ENCODE peak calls at places on chromosome 10, in eight cellular contexts. One of them, this sample, is unnamed.

GRCh38 chr10:112490543-112490942 is 43.5 kb downstream of the VTI1A start:
- DNase-seq in natural killer cell: no peak
- DNase-seq in RWPE1: no peak
- DNase-seq in LoVo: peak; percentile 85
- DNase-seq in naive B cell: no peak
- DNase-seq in GM20000: no peak
- DNase-seq in activated CD4-positive, alpha-beta T cell treated with anti-CD3 and anti-CD28 coated beads, Interleukin-2, amount 50 U/mL, for 48 hours: no peak
- DNase-seq in SW480: peak; percentile 97
- DNase-seq in this sample: no peak

GRCh38 chr10:11551915-11552602 is 59.4 kb downstream of the USP6NL start:
- DNase-seq in LoVo: peak; percentile 68
- DNase-seq in activated CD4-positive, alpha-beta T cell treated with anti-CD3 and anti-CD28 coated beads, Interleukin-2, amount 50 U/mL, for 48 hours: no peak
- DNase-seq in naive B cell: no peak
- DNase-seq in SW480: peak; percentile 87
- DNase-seq in RWPE1: peak; percentile 65
- DNase-seq in natural killer cell: no peak
- DNase-seq in GM20000: no peak
- DNase-seq in this sample: no peak

GRCh38 chr10:35910234-35910633 is 268.1 kb upstream of the FZD8 start:
- DNase-seq in LoVo: no peak
- DNase-seq in naive B cell: no peak
- DNase-seq in GM20000: no peak
- DNase-seq in natural killer cell: no peak
- DNase-seq in SW480: no peak
- DNase-seq in activated CD4-positive, alpha-beta T cell treated with anti-CD3 and anti-CD28 coated beads, Interleukin-2, amount 50 U/mL, for 48 hours: no peak
- DNase-seq in RWPE1: peak; percentile 63
- DNase-seq in this sample: no peak

GRCh38 chr10:30058570-30059132 is 735 bp downstream of the JCAD start:
- DNase-seq in naive B cell: no peak
- DNase-seq in LoVo: no peak
- DNase-seq in GM20000: no peak
- DNase-seq in SW480: no peak
- DNase-seq in natural killer cell: no peak
- DNase-seq in RWPE1: no peak
- DNase-seq in activated CD4-positive, alpha-beta T cell treated with anti-CD3 and anti-CD28 coated beads, Interleukin-2, amount 50 U/mL, for 48 hours: no peak
- DNase-seq in this sample: no peak

GRCh38 chr10:8852546-8852945 is 798.1 kb downstream of the GATA3 start:
- DNase-seq in activated CD4-positive, alpha-beta T cell treated with anti-CD3 and anti-CD28 coated beads, Interleukin-2, amount 50 U/mL, for 48 hours: no peak
- DNase-seq in RWPE1: no peak
- DNase-seq in LoVo: no peak
- DNase-seq in GM20000: no peak
- DNase-seq in naive B cell: no peak
- DNase-seq in SW480: no peak
- DNase-seq in natural killer cell: no peak
- DNase-seq in this sample: no peak

GRCh38 chr10:87053121-87053520 is 33.0 kb downstream of the FAM25A start:
- DNase-seq in SW480: no peak
- DNase-seq in activated CD4-positive, alpha-beta T cell treated with anti-CD3 and anti-CD28 coated beads, Interleukin-2, amount 50 U/mL, for 48 hours: no peak
- DNase-seq in RWPE1: no peak
- DNase-seq in GM20000: no peak
- DNase-seq in LoVo: no peak
- DNase-seq in natural killer cell: no peak
- DNase-seq in naive B cell: no peak
- DNase-seq in this sample: no peak

GRCh38 chr10:43351301-43351700 is 20.1 kb upstream of the FXYD4 start:
- DNase-seq in SW480: no peak
- DNase-seq in activated CD4-positive, alpha-beta T cell treated with anti-CD3 and anti-CD28 coated beads, Interleukin-2, amount 50 U/mL, for 48 hours: no peak
- DNase-seq in GM20000: no peak
- DNase-seq in RWPE1: no peak
- DNase-seq in naive B cell: no peak
- DNase-seq in natural killer cell: no peak
- DNase-seq in LoVo: no peak
- DNase-seq in this sample: no peak

GRCh38 chr10:124605001-124605370 is 139.2 kb downstream of the FAM53B start:
- DNase-seq in natural killer cell: no peak
- DNase-seq in GM20000: no peak
- DNase-seq in LoVo: no peak
- DNase-seq in activated CD4-positive, alpha-beta T cell treated with anti-CD3 and anti-CD28 coated beads, Interleukin-2, amount 50 U/mL, for 48 hours: no peak
- DNase-seq in naive B cell: no peak
- DNase-seq in SW480: no peak
- DNase-seq in RWPE1: no peak
- DNase-seq in this sample: no peak

GRCh38 chr10:104350146-104350635 is 3.4 kb upstream of the CFAP58 start:
- DNase-seq in SW480: peak; percentile 81
- DNase-seq in activated CD4-positive, alpha-beta T cell treated with anti-CD3 and anti-CD28 coated beads, Interleukin-2, amount 50 U/mL, for 48 hours: no peak
- DNase-seq in natural killer cell: no peak
- DNase-seq in RWPE1: peak; percentile 80
- DNase-seq in LoVo: peak; percentile 71
- DNase-seq in naive B cell: peak; percentile 66
- DNase-seq in GM20000: peak; percentile 62
- DNase-seq in this sample: no peak

GRCh38 chr10:4721994-4722753 is 103.8 kb upstream of the AKR1E2 start:
- DNase-seq in GM20000: no peak
- DNase-seq in SW480: no peak
- DNase-seq in natural killer cell: no peak
- DNase-seq in LoVo: no peak
- DNase-seq in RWPE1: no peak
- DNase-seq in naive B cell: no peak
- DNase-seq in activated CD4-positive, alpha-beta T cell treated with anti-CD3 and anti-CD28 coated beads, Interleukin-2, amount 50 U/mL, for 48 hours: no peak
- DNase-seq in this sample: no peak

GRCh38 chr10:124222298-124223000 is 129.1 kb upstream of the CHST15 start:
- DNase-seq in natural killer cell: no peak
- DNase-seq in activated CD4-positive, alpha-beta T cell treated with anti-CD3 and anti-CD28 coated beads, Interleukin-2, amount 50 U/mL, for 48 hours: no peak
- DNase-seq in RWPE1: no peak
- DNase-seq in naive B cell: no peak
- DNase-seq in SW480: no peak
- DNase-seq in GM20000: peak; percentile 35
- DNase-seq in LoVo: no peak
- DNase-seq in this sample: no peak

GRCh38 chr10:99571816-99572215 is 39.1 kb downstream of the NKX2-3 start:
- DNase-seq in natural killer cell: no peak
- DNase-seq in SW480: no peak
- DNase-seq in activated CD4-positive, alpha-beta T cell treated with anti-CD3 and anti-CD28 coated beads, Interleukin-2, amount 50 U/mL, for 48 hours: no peak
- DNase-seq in GM20000: no peak
- DNase-seq in RWPE1: no peak
- DNase-seq in LoVo: no peak
- DNase-seq in naive B cell: no peak
- DNase-seq in this sample: no peak

GRCh38 chr10:122112625-122113160 is 123.7 kb downstream of the TACC2 start:
- DNase-seq in natural killer cell: no peak
- DNase-seq in GM20000: peak; percentile 51
- DNase-seq in activated CD4-positive, alpha-beta T cell treated with anti-CD3 and anti-CD28 coated beads, Interleukin-2, amount 50 U/mL, for 48 hours: no peak
- DNase-seq in LoVo: peak; percentile 89
- DNase-seq in SW480: peak; percentile 90
- DNase-seq in naive B cell: no peak
- DNase-seq in RWPE1: peak; percentile 93
- DNase-seq in this sample: no peak

GRCh38 chr10:103870503-103870902 is 15.1 kb upstream of the SH3PXD2A start:
- DNase-seq in natural killer cell: no peak
- DNase-seq in naive B cell: no peak
- DNase-seq in SW480: no peak
- DNase-seq in activated CD4-positive, alpha-beta T cell treated with anti-CD3 and anti-CD28 coated beads, Interleukin-2, amount 50 U/mL, for 48 hours: no peak
- DNase-seq in GM20000: no peak
- DNase-seq in RWPE1: peak; percentile 85
- DNase-seq in LoVo: no peak
- DNase-seq in this sample: no peak

GRCh38 chr10:49075743-49076142 is 39.6 kb downstream of the VSTM4 start:
- DNase-seq in naive B cell: no peak
- DNase-seq in GM20000: no peak
- DNase-seq in SW480: no peak
- DNase-seq in natural killer cell: no peak
- DNase-seq in LoVo: no peak
- DNase-seq in RWPE1: no peak
- DNase-seq in activated CD4-positive, alpha-beta T cell treated with anti-CD3 and anti-CD28 coated beads, Interleukin-2, amount 50 U/mL, for 48 hours: no peak
- DNase-seq in this sample: no peak

GRCh38 chr10:70593513-70593890 is 9.0 kb downstream of the PRF1 start:
- DNase-seq in RWPE1: no peak
- DNase-seq in LoVo: no peak
- DNase-seq in naive B cell: no peak
- DNase-seq in natural killer cell: no peak
- DNase-seq in SW480: no peak
- DNase-seq in GM20000: no peak
- DNase-seq in activated CD4-positive, alpha-beta T cell treated with anti-CD3 and anti-CD28 coated beads, Interleukin-2, amount 50 U/mL, for 48 hours: no peak
- DNase-seq in this sample: no peak

GRCh38 chr10:72692057-72692891 is at the start of gene MCU:
- DNase-seq in GM20000: peak; percentile 94
- DNase-seq in SW480: peak; percentile 42
- DNase-seq in natural killer cell: peak; percentile 86
- DNase-seq in RWPE1: peak; percentile 32
- DNase-seq in LoVo: peak; percentile 97
- DNase-seq in naive B cell: peak; percentile 90
- DNase-seq in activated CD4-positive, alpha-beta T cell treated with anti-CD3 and anti-CD28 coated beads, Interleukin-2, amount 50 U/mL, for 48 hours: peak; percentile 95
- DNase-seq in this sample: peak; percentile 82

GRCh38 chr10:60943372-60944158 is 420 bp downstream of the RHOBTB1 start:
- DNase-seq in GM20000: peak; percentile 45
- DNase-seq in LoVo: peak; percentile 30
- DNase-seq in natural killer cell: peak; percentile 16
- DNase-seq in naive B cell: peak; percentile 49
- DNase-seq in activated CD4-positive, alpha-beta T cell treated with anti-CD3 and anti-CD28 coated beads, Interleukin-2, amount 50 U/mL, for 48 hours: peak; percentile 14
- DNase-seq in SW480: peak; percentile 48
- DNase-seq in RWPE1: peak; percentile 14
- DNase-seq in this sample: no peak

GRCh38 chr10:72954596-72955569 is at the start of gene PLA2G12B:
- DNase-seq in SW480: no peak
- DNase-seq in naive B cell: no peak
- DNase-seq in GM20000: no peak
- DNase-seq in natural killer cell: no peak
- DNase-seq in activated CD4-positive, alpha-beta T cell treated with anti-CD3 and anti-CD28 coated beads, Interleukin-2, amount 50 U/mL, for 48 hours: no peak
- DNase-seq in RWPE1: no peak
- DNase-seq in LoVo: no peak
- DNase-seq in this sample: no peak